ENCODE peak calls at places on chromosomes 4 and X, in five cellular contexts. G is OCI-LY7, A is heart left ventricle, D is psoas muscle, X is right lobe of liver. C is an unnamed sample.

GRCh38 chrX:83759872-83760271 is 101.1 kb upstream of the CYLC1 start:
- DNase-seq in G (peak; percentile 36), A (no peak), D (no peak), X (no peak), C (no peak)

GRCh38 chrX:125782184-125782583 is 383.9 kb downstream of the DCAF12L2 start:
- DNase-seq in G (no peak), A (no peak), D (no peak), X (no peak), C (no peak)

GRCh38 chrX:105821471-105822081 is 763 bp upstream of the NRK start:
- DNase-seq in G (no peak), A (no peak), D (no peak), X (peak; percentile 36), C (peak; percentile 31)

GRCh38 chr4:76147454-76148141 is 599 bp downstream of the NUP54 start:
- DNase-seq in G (peak; percentile 39), A (peak; percentile 48), D (no peak), X (no peak), C (peak; percentile 81)

GRCh38 chrX:38799995-38800394 is 1.3 kb upstream of the MID1IP1 start:
- DNase-seq in G (peak; percentile 39), A (no peak), D (no peak), X (no peak), C (no peak)

GRCh38 chr4:82741188-82741587 is 57.4 kb downstream of the SCD5 start:
- DNase-seq in G (no peak), A (no peak), D (no peak), X (no peak), C (no peak)

GRCh38 chr4:166838975-166839614 is 395.2 kb downstream of the SPOCK3 start:
- DNase-seq in G (no peak), A (no peak), D (no peak), X (no peak), C (no peak)

GRCh38 chrX:109797311-109797975 is 64.4 kb upstream of the ACSL4 start:
- DNase-seq in G (no peak), A (no peak), D (no peak), X (peak; percentile 60), C (peak; percentile 17)

GRCh38 chr4:185143596-185143969 is 517 bp downstream of the SLC25A4 start:
- DNase-seq in G (peak; percentile 56), A (peak; percentile 78), D (peak; percentile 94), X (peak; percentile 62), C (no peak)

GRCh38 chr4:140705625-140706275 is 50.4 kb downstream of the TBC1D9 start:
- DNase-seq in G (no peak), A (no peak), D (no peak), X (no peak), C (no peak)

DNA sequence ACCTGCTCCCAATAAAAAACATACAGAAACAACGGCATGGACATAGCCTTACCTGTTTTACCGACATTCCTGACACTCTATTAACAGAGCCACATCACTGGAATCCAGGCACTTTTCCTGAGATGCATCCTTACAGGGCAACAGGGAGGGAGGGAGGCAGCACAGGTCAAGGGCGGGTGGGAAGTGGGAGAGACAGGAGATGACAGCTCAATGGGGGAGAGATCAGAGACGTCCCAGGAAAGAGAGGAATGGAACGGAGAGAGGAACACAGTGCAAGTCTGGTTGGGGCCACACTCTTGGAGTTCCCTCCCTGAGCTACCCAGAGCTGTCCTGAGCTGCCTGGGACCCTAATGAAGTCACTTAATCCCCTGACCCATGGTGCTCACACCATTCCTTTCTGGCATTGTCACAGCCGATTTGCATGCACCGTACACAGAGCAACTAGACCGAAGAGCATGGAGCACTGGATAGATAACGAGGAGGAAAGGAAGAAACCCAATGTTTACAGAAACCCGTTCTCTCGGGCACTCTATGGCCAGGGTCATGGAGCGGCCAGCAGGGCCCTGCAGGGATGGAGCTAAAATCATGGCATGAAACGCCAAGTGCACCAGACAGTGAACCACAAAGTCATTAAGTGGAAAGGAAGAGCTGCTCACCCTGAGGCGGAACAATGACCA is 93.1 kb downstream of the NSUN7 start:
- DNase-seq in G (no peak), A (no peak), D (no peak), X (no peak), C (no peak)
- H3K4me1 ChIP-seq in G (peaks cover 12% of the 10 kb centered on the region), A (peaks cover 13% of the 10 kb centered on the region), D (peaks cover 23% of the 10 kb centered on the region), X (no peaks in the 10 kb centered on the region), C (no peaks in the 10 kb centered on the region)

GRCh38 chr4:156958276-156959074 is 13.1 kb downstream of the PDGFC start:
- DNase-seq in G (no peak), A (no peak), D (no peak), X (no peak), C (peak; percentile 38)
- H3K4me1 ChIP-seq in G (no peaks in the 10 kb centered on the region), A (peaks cover 17% of the 10 kb centered on the region), D (peaks cover 30% of the 10 kb centered on the region), X (peaks cover 2% of the 10 kb centered on the region), C (peaks cover 79% of the 10 kb centered on the region)

DNA sequence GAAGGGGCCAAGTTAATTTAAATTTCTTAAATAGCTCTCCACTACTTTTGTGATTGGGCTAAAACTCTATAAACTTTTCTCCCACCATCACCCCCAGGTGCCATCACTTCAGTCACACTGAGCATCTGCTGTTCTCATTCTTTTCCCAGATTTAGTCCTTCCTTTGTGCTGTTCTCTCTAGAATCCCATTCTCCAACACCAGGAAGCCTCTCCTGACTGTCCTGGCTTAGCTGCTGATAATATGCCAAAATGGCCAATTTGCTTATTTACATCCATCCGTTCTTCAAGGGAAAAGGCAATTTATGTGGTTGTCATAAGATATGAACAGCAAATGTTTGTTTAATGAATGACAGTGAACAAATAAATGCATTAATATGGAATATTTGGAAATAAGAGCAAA is 44.1 kb downstream of the FGFBP1 start:
- DNase-seq in G (no peak), A (no peak), D (no peak), X (no peak), C (no peak)
- H3K4me1 ChIP-seq in G (peaks cover 17% of the 10 kb centered on the region), A (no peaks in the 10 kb centered on the region), D (no peaks in the 10 kb centered on the region), X (no peaks in the 10 kb centered on the region), C (peaks cover 51% of the 10 kb centered on the region)

GRCh38 chrX:50432760-50433377 is 37.8 kb downstream of the DGKK start:
- DNase-seq in G (no peak), A (no peak), D (no peak), X (no peak), C (no peak)
- H3K4me1 ChIP-seq in G (no peaks in the 10 kb centered on the region), A (no peaks in the 10 kb centered on the region), D (no peaks in the 10 kb centered on the region), X (no peaks in the 10 kb centered on the region), C (no peaks in the 10 kb centered on the region)

DNA sequence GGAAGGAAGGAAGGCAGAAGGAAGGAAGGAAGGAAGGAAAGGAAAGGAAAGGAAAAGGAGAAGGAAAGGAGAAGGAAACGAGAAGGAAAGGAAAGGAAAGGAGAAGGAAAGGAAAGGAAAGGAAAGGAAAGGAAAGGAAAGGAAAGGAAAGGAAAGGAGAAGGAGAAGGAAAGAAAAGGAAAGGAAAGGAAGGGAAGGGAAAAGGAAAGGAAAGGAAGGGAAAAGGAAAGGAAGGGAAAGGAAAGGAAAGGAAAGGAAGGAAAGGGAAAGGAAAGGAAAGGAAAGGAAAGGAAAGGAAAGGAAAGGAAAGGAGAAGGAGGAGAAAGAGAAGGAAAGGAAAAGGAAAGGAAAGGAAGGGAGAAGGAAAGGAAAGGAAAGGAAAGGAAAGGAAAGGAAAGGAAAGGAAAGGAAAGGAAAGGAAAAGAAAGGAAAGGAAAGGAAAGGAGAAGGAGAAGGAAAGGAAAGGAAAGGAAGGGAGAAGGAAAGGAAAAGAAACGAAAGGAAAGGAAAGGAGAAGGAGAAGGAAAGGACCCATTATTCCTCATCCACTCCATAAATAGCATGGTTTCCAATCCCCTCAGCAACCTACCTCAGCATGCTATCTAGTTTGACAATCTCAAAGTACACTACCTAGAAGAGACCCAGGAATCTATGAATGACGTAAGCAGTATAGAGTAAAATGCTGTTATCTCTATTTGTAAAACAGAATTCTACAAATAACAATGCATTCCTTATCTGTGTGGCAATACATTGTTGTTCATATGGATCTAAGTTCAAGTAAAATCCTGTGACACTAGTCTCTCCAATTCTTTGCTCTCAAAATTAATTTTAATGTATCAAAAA is 209.7 kb downstream of the LRBA start:
- DNase-seq in G (no peak), A (no peak), D (no peak), X (no peak), C (no peak)
- H3K4me1 ChIP-seq in G (no peaks in the 10 kb centered on the region), A (no peaks in the 10 kb centered on the region), D (no peaks in the 10 kb centered on the region), X (no peaks in the 10 kb centered on the region), C (no peaks in the 10 kb centered on the region)

DNA sequence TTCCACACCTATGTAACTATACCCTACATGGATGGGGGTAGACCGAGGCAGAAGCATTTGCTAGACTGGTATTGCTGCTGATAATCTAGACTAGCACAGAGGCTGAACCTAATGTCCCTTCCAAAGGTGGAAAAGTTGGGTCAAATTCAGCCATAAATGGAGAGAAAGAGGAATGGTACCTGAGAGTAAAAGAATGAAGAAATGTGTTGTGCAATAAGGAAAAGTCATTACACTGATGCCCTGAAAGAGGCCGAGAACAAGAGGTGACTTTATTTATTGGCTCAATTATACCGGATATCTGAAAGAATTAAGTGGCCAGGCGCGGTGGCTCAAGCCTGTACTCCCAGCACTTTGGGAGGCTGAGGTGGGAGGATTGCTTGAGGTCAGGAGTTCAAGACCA is 52.1 kb downstream of the ZNF41 start:
- DNase-seq in G (no peak), A (no peak), D (no peak), X (no peak), C (no peak)
- H3K4me1 ChIP-seq in G (no peaks in the 10 kb centered on the region), A (no peaks in the 10 kb centered on the region), D (no peaks in the 10 kb centered on the region), X (no peaks in the 10 kb centered on the region), C (no peaks in the 10 kb centered on the region)

GRCh38 chr4:8284391-8284790 is 14.8 kb downstream of the HTRA3 start:
- DNase-seq in G (no peak), A (no peak), D (peak; percentile 43), X (no peak), C (no peak)
- H3K4me1 ChIP-seq in G (no peaks in the 10 kb centered on the region), A (peaks cover 16% of the 10 kb centered on the region), D (peaks cover 9% of the 10 kb centered on the region), X (no peaks in the 10 kb centered on the region), C (no peaks in the 10 kb centered on the region)

GRCh38 chr4:98614081-98614480 is 44.3 kb downstream of the TSPAN5 start:
- DNase-seq in G (no peak), A (no peak), D (no peak), X (no peak), C (no peak)
- H3K4me1 ChIP-seq in G (no peaks in the 10 kb centered on the region), A (peaks cover 8% of the 10 kb centered on the region), D (no peaks in the 10 kb centered on the region), X (no peaks in the 10 kb centered on the region), C (no peaks in the 10 kb centered on the region)

DNA sequence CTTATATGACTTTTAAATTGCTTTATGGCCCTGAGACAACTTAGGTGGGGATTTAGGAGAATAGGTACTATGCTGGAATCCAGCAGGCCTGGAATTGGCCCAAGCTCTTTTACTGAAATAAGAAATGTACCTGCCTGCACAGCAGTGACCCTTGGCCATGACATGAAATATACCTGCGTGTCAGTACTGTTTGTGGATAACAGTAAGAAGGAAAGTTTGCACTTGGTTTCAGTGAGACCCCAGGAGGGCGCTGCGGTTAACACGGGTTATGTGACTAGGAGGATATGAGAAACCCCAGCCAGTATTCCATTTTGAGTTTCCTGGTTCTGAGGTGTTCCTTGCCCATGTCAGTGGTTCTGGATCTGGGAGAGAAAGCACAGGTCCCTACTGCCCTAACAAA is 5.3 kb downstream of the MTM1 start:
- DNase-seq in G (peak; percentile 48), A (no peak), D (no peak), X (no peak), C (no peak)
- H3K4me1 ChIP-seq in G (peaks cover 65% of the 10 kb centered on the region), A (peaks cover 3% of the 10 kb centered on the region), D (no peaks in the 10 kb centered on the region), X (peaks cover 4% of the 10 kb centered on the region), C (peaks cover 33% of the 10 kb centered on the region)